ENCODE peak calls at places on chromosomes 5 and 9, in seven cellular contexts. H is A549, T is SK-N-SH, R is HCT116, P is GM12878, F is NB4, A is endothelial cell of umbilical vein. U is an unnamed sample.

GRCh38 chr5:117954341-117954740 is 1034.0 kb downstream of the DTWD2 start:
- DNase-seq in H (no peak), T (no peak), F (no peak), R (no peak), P (no peak), A (no peak), U (no peak)

GRCh38 chr9:10260501-10260900 is 352.3 kb downstream of the PTPRD start:
- DNase-seq in R (no peak), P (no peak), F (no peak), H (no peak), A (no peak), T (no peak), U (no peak)

GRCh38 chr5:171363846-171364245 is 23.8 kb upstream of the NPM1 start:
- DNase-seq in P (no peak), R (no peak), H (no peak), A (no peak), T (no peak), F (peak; percentile 64), U (no peak)

GRCh38 chr9:120935383-120935857 is 8.8 kb upstream of the TRAF1 start:
- DNase-seq in F (peak; percentile 16), H (peak; percentile 89), R (no peak), A (peak; percentile 99), T (peak; percentile 89), P (no peak), U (no peak)

GRCh38 chr9:22005700-22006605 is 3.2 kb downstream of the CDKN2B start:
- DNase-seq in F (no peak), A (no peak), R (no peak), P (no peak), T (peak; percentile 21), H (no peak), U (peak; percentile 35)

GRCh38 chr5:116922532-116922931 is 347.9 kb upstream of the SEMA6A start:
- DNase-seq in R (no peak), T (no peak), A (no peak), P (peak; percentile 41), H (no peak), F (no peak), U (no peak)

GRCh38 chr9:129469188-129469987 is 151.5 kb downstream of the C9orf50 start:
- DNase-seq in A (no peak), T (no peak), P (no peak), H (peak; percentile 60), R (no peak), F (no peak), U (peak; percentile 64)

GRCh38 chr5:103598997-103599556 is 36.5 kb upstream of the NUDT12 start:
- DNase-seq in R (no peak), H (no peak), P (no peak), T (no peak), A (no peak), F (no peak), U (no peak)

GRCh38 chr9:97772145-97772544 is 75.0 kb upstream of the XPA start:
- DNase-seq in F (no peak), A (no peak), T (no peak), R (no peak), H (no peak), P (no peak), U (no peak)

GRCh38 chr5:76426391-76426802 is 23.3 kb downstream of the IQGAP2 start:
- DNase-seq in H (no peak), F (no peak), T (no peak), P (no peak), A (peak; percentile 30), R (no peak), U (peak; percentile 17)

GRCh38 chr9:123058834-123059233 is 25.4 kb downstream of the GPR21 start:
- DNase-seq in R (no peak), T (no peak), A (no peak), P (no peak), H (peak; percentile 6), F (no peak), U (no peak)

GRCh38 chr5:172852490-172853354 is 18.7 kb downstream of the ERGIC1 start:
- DNase-seq in P (no peak), T (no peak), R (no peak), F (peak; percentile 40), A (no peak), H (peak; percentile 57), U (no peak)

GRCh38 chr5:139600336-139600949 is 39.3 kb downstream of the UBE2D2 start:
- DNase-seq in H (peak; percentile 35), A (no peak), F (peak; percentile 58), P (no peak), T (no peak), R (no peak), U (no peak)

GRCh38 chr5:154211611-154212390 is 21.3 kb downstream of the GALNT10 start:
- DNase-seq in T (no peak), P (no peak), A (no peak), R (no peak), F (peak; percentile 76), H (no peak), U (no peak)

GRCh38 chr5:157714480-157714879 is 16.7 kb upstream of the THG1L start:
- DNase-seq in T (no peak), R (no peak), P (no peak), F (no peak), H (no peak), A (no peak), U (no peak)

GRCh38 chr9:128683340-128684064 is 5.5 kb upstream of the SET start:
- DNase-seq in T (no peak), R (no peak), A (peak; percentile 16), F (peak; percentile 77), H (peak; percentile 55), P (no peak), U (peak; percentile 91)

GRCh38 chr9:127162567-127163365 is 40.3 kb upstream of the ANGPTL2 start:
- DNase-seq in P (no peak), F (no peak), H (no peak), T (no peak), A (no peak), R (no peak), U (no peak)

GRCh38 chr5:171924493-171925122 is 81.8 kb downstream of the FBXW11 start:
- DNase-seq in R (no peak), P (no peak), A (no peak), F (no peak), H (no peak), T (no peak), U (no peak)

GRCh38 chr5:1312993-1313833 is 18.3 kb upstream of the TERT start:
- DNase-seq in R (no peak), P (peak; percentile 95), F (peak; percentile 99), T (no peak), A (no peak), H (no peak), U (no peak)

GRCh38 chr5:149024477-149024876 is 38.4 kb downstream of the SH3TC2 start:
- DNase-seq in R (no peak), A (peak; percentile 39), T (no peak), H (no peak), F (no peak), P (no peak), U (no peak)

GRCh38 chr5:83570916-83571315 is 99.4 kb downstream of the VCAN start:
- DNase-seq in R (no peak), A (no peak), H (no peak), T (no peak), F (no peak), P (no peak), U (no peak)

GRCh38 chr9:116154976-116155699 is 1.5 kb downstream of the PAPPA start:
- DNase-seq in T (peak; percentile 39), P (no peak), H (peak; percentile 77), F (no peak), R (no peak), A (peak; percentile 48), U (peak; percentile 20)

GRCh38 chr5:146799235-146800015 is 79.1 kb downstream of the PPP2R2B start:
- DNase-seq in F (no peak), T (no peak), R (no peak), A (no peak), P (no peak), H (no peak), U (no peak)

GRCh38 chr5:1318659-1319251 is 23.9 kb upstream of the TERT start:
- DNase-seq in P (no peak), F (peak; percentile 49), A (no peak), R (no peak), H (no peak), T (no peak), U (no peak)

GRCh38 chr5:141560141-141560540 is 58.7 kb downstream of the DIAPH1 start:
- DNase-seq in R (no peak), P (no peak), T (no peak), A (peak; percentile 64), F (no peak), H (no peak), U (no peak)

GRCh38 chr5:150064681-150065220 is 21.6 kb downstream of the CSF1R start:
- DNase-seq in T (no peak), H (no peak), R (no peak), A (no peak), P (no peak), F (peak; percentile 57), U (no peak)

GRCh38 chr9:129981180-129981907 is 61.6 kb downstream of the FNBP1 start:
- DNase-seq in P (no peak), A (peak; percentile 89), H (peak; percentile 45), F (no peak), R (no peak), T (no peak), U (no peak)

DNA sequence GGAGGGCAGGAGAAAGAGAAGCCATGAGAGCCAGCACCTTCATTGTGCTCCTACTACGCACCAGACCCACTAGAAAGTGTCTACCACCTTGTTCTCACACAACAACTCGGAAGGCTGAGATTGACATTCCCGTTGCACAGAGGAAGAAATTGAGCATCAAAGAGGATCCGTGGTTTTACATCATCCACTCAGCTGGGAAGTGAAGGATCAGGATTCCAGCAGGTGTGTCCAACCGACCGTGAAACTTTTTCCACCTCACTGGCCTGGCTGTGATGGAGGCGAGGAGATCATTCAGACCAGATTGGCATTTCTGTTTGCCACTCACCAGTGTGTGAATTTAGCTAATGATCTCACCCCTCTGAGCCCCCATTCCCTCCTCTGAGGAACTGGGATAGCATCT is 46.8 kb upstream of the CPLX2 start:
- DNase-seq in H (no peak), F (no peak), P (no peak), A (no peak), T (no peak), R (no peak), U (no peak)
- TF ChIP-seq MAX in H (no peak), F (no peak), P (no peak), A (no peak), T (no peak), R (no peak), U (no peak)

GRCh38 chr9:81083062-81083461 is 606.3 kb downstream of the TLE1 start:
- DNase-seq in H (peak; percentile 14), T (peak; percentile 3), A (no peak), P (no peak), R (no peak), F (peak; percentile 24), U (peak; percentile 15)
- TF ChIP-seq MAX in H (no peak), T (no peak), A (no peak), P (no peak), R (no peak), F (no peak), U (no peak)

GRCh38 chr5:179357036-179357435 is 11.8 kb upstream of the ADAMTS2 start:
- DNase-seq in P (no peak), A (no peak), R (no peak), H (no peak), F (no peak), T (no peak), U (no peak)
- TF ChIP-seq MAX in P (no peak), A (no peak), R (no peak), H (no peak), F (no peak), T (no peak), U (no peak)

DNA sequence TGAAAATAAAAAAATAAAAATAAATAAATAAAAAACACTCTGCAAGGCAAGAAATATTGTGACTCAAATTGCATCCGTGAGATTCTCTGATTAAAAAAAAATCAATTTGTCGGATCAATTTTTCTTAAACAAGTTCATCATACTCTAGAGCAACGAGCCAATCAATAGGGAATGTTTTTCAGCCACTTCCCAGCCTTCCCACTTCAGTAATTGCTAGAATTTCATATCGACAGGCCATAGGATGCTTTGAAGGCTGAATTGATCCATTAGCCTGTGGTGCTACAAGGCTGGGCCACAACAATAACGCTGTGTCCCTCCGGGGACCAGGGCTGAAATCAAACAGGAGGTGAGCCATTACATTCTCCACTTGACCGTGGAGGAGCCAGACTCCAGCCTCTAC is 308.8 kb downstream of the TLE1 start:
- DNase-seq in A (no peak), R (no peak), F (no peak), T (no peak), H (no peak), P (no peak), U (no peak)
- TF ChIP-seq MAX in A (no peak), R (no peak), F (no peak), T (no peak), H (no peak), P (no peak), U (no peak)

U was measured in WTC11.